ENCODE peak calls at places on chromosomes 11 and 22, in ten cellular contexts. One of them, this sample, is unnamed.

GRCh38 chr22:17945851-17946690 is 78.3 kb downstream of the MICAL3 start:
- DNase-seq in body of pancreas: no peak
- DNase-seq in pancreas: no peak
- DNase-seq in left ventricle myocardium inferior: no peak
- DNase-seq in IMR-90: no peak
- DNase-seq in lower lobe of right lung: no peak
- DNase-seq in activated CD8-positive, alpha-beta T cell treated with anti-CD3 and anti-CD28 coated beads for 36 hours: no peak
- DNase-seq in mucosa of descending colon: no peak
- DNase-seq in epithelial cell of proximal tubule: no peak
- DNase-seq in right lobe of liver: no peak
- DNase-seq in this sample: no peak

GRCh38 chr11:8652140-8652539 is 30.3 kb downstream of the TRIM66 start:
- DNase-seq in body of pancreas: no peak
- DNase-seq in pancreas: no peak
- DNase-seq in left ventricle myocardium inferior: no peak
- DNase-seq in IMR-90: peak; percentile 99
- DNase-seq in lower lobe of right lung: no peak
- DNase-seq in activated CD8-positive, alpha-beta T cell treated with anti-CD3 and anti-CD28 coated beads for 36 hours: no peak
- DNase-seq in mucosa of descending colon: no peak
- DNase-seq in epithelial cell of proximal tubule: peak; percentile 78
- DNase-seq in right lobe of liver: no peak
- DNase-seq in this sample: no peak

GRCh38 chr22:50219800-50220602 is 19.2 kb downstream of the SELENOO start:
- DNase-seq in body of pancreas: no peak
- DNase-seq in pancreas: peak; percentile 83
- DNase-seq in left ventricle myocardium inferior: no peak
- DNase-seq in IMR-90: no peak
- DNase-seq in lower lobe of right lung: peak; percentile 42
- DNase-seq in activated CD8-positive, alpha-beta T cell treated with anti-CD3 and anti-CD28 coated beads for 36 hours: no peak
- DNase-seq in mucosa of descending colon: no peak
- DNase-seq in epithelial cell of proximal tubule: no peak
- DNase-seq in right lobe of liver: no peak
- DNase-seq in this sample: no peak

GRCh38 chr22:38133331-38133730 is 22.8 kb upstream of the BAIAP2L2 start:
- DNase-seq in body of pancreas: no peak
- DNase-seq in pancreas: no peak
- DNase-seq in left ventricle myocardium inferior: no peak
- DNase-seq in IMR-90: no peak
- DNase-seq in lower lobe of right lung: no peak
- DNase-seq in activated CD8-positive, alpha-beta T cell treated with anti-CD3 and anti-CD28 coated beads for 36 hours: no peak
- DNase-seq in mucosa of descending colon: no peak
- DNase-seq in epithelial cell of proximal tubule: no peak
- DNase-seq in right lobe of liver: peak; percentile 22
- DNase-seq in this sample: no peak

GRCh38 chr22:17891427-17892167 is 117.3 kb upstream of the BID start:
- DNase-seq in body of pancreas: peak; percentile 39
- DNase-seq in pancreas: no peak
- DNase-seq in left ventricle myocardium inferior: peak; percentile 71
- DNase-seq in IMR-90: no peak
- DNase-seq in lower lobe of right lung: no peak
- DNase-seq in activated CD8-positive, alpha-beta T cell treated with anti-CD3 and anti-CD28 coated beads for 36 hours: peak; percentile 15
- DNase-seq in mucosa of descending colon: peak; percentile 82
- DNase-seq in epithelial cell of proximal tubule: no peak
- DNase-seq in right lobe of liver: peak; percentile 78
- DNase-seq in this sample: no peak

GRCh38 chr11:19089421-19089820 is 27.5 kb upstream of the ZDHHC13 start:
- DNase-seq in body of pancreas: no peak
- DNase-seq in pancreas: no peak
- DNase-seq in left ventricle myocardium inferior: no peak
- DNase-seq in IMR-90: no peak
- DNase-seq in lower lobe of right lung: no peak
- DNase-seq in activated CD8-positive, alpha-beta T cell treated with anti-CD3 and anti-CD28 coated beads for 36 hours: no peak
- DNase-seq in mucosa of descending colon: no peak
- DNase-seq in epithelial cell of proximal tubule: no peak
- DNase-seq in right lobe of liver: no peak
- DNase-seq in this sample: no peak

GRCh38 chr22:37501610-37502341 is 15.6 kb upstream of the MFNG start:
- DNase-seq in body of pancreas: peak; percentile 97
- DNase-seq in pancreas: peak; percentile 92
- DNase-seq in left ventricle myocardium inferior: peak; percentile 67
- DNase-seq in IMR-90: peak; percentile 93
- DNase-seq in lower lobe of right lung: peak; percentile 70
- DNase-seq in activated CD8-positive, alpha-beta T cell treated with anti-CD3 and anti-CD28 coated beads for 36 hours: no peak
- DNase-seq in mucosa of descending colon: peak; percentile 89
- DNase-seq in epithelial cell of proximal tubule: peak; percentile 95
- DNase-seq in right lobe of liver: peak; percentile 90
- DNase-seq in this sample: no peak

GRCh38 chr11:77819921-77820564 is 479 bp downstream of the RSF1 start:
- DNase-seq in body of pancreas: peak; percentile 40
- DNase-seq in pancreas: peak; percentile 82
- DNase-seq in left ventricle myocardium inferior: peak; percentile 38
- DNase-seq in IMR-90: peak; percentile 27
- DNase-seq in lower lobe of right lung: peak; percentile 66
- DNase-seq in activated CD8-positive, alpha-beta T cell treated with anti-CD3 and anti-CD28 coated beads for 36 hours: peak; percentile 54
- DNase-seq in mucosa of descending colon: peak; percentile 78
- DNase-seq in epithelial cell of proximal tubule: no peak
- DNase-seq in right lobe of liver: peak; percentile 70
- DNase-seq in this sample: no peak

GRCh38 chr11:10906521-10906920 is 48.7 kb upstream of the ZBED5 start:
- DNase-seq in body of pancreas: no peak
- DNase-seq in pancreas: no peak
- DNase-seq in left ventricle myocardium inferior: no peak
- DNase-seq in IMR-90: peak; percentile 56
- DNase-seq in lower lobe of right lung: no peak
- DNase-seq in activated CD8-positive, alpha-beta T cell treated with anti-CD3 and anti-CD28 coated beads for 36 hours: no peak
- DNase-seq in mucosa of descending colon: no peak
- DNase-seq in epithelial cell of proximal tubule: no peak
- DNase-seq in right lobe of liver: no peak
- DNase-seq in this sample: no peak

GRCh38 chr11:6693342-6694228 is 10.4 kb upstream of the MRPL17 start:
- DNase-seq in body of pancreas: peak; percentile 27
- DNase-seq in pancreas: no peak
- DNase-seq in left ventricle myocardium inferior: no peak
- DNase-seq in IMR-90: peak; percentile 84
- DNase-seq in lower lobe of right lung: no peak
- DNase-seq in activated CD8-positive, alpha-beta T cell treated with anti-CD3 and anti-CD28 coated beads for 36 hours: peak; percentile 82
- DNase-seq in mucosa of descending colon: no peak
- DNase-seq in epithelial cell of proximal tubule: peak; percentile 69
- DNase-seq in right lobe of liver: no peak
- DNase-seq in this sample: no peak

GRCh38 chr22:46661221-46661851 is 41.1 kb downstream of the GRAMD4 start:
- DNase-seq in body of pancreas: peak; percentile 29
- DNase-seq in pancreas: peak; percentile 53
- DNase-seq in left ventricle myocardium inferior: no peak
- DNase-seq in IMR-90: peak; percentile 76
- DNase-seq in lower lobe of right lung: no peak
- DNase-seq in activated CD8-positive, alpha-beta T cell treated with anti-CD3 and anti-CD28 coated beads for 36 hours: peak; percentile 47
- DNase-seq in mucosa of descending colon: no peak
- DNase-seq in epithelial cell of proximal tubule: peak; percentile 23
- DNase-seq in right lobe of liver: no peak
- DNase-seq in this sample: no peak

GRCh38 chr22:21457023-21457787 is 10.0 kb upstream of the TMEM191C start:
- DNase-seq in body of pancreas: no peak
- DNase-seq in pancreas: peak; percentile 44
- DNase-seq in left ventricle myocardium inferior: no peak
- DNase-seq in IMR-90: peak; percentile 71
- DNase-seq in lower lobe of right lung: peak; percentile 47
- DNase-seq in activated CD8-positive, alpha-beta T cell treated with anti-CD3 and anti-CD28 coated beads for 36 hours: no peak
- DNase-seq in mucosa of descending colon: peak; percentile 26
- DNase-seq in epithelial cell of proximal tubule: no peak
- DNase-seq in right lobe of liver: peak; percentile 80
- DNase-seq in this sample: no peak

GRCh38 chr11:45304111-45304991 is 18.2 kb upstream of the SYT13 start:
- DNase-seq in body of pancreas: no peak
- DNase-seq in pancreas: no peak
- DNase-seq in left ventricle myocardium inferior: no peak
- DNase-seq in IMR-90: no peak
- DNase-seq in lower lobe of right lung: no peak
- DNase-seq in activated CD8-positive, alpha-beta T cell treated with anti-CD3 and anti-CD28 coated beads for 36 hours: peak; percentile 7
- DNase-seq in mucosa of descending colon: no peak
- DNase-seq in epithelial cell of proximal tubule: no peak
- DNase-seq in right lobe of liver: no peak
- DNase-seq in this sample: no peak

DNA sequence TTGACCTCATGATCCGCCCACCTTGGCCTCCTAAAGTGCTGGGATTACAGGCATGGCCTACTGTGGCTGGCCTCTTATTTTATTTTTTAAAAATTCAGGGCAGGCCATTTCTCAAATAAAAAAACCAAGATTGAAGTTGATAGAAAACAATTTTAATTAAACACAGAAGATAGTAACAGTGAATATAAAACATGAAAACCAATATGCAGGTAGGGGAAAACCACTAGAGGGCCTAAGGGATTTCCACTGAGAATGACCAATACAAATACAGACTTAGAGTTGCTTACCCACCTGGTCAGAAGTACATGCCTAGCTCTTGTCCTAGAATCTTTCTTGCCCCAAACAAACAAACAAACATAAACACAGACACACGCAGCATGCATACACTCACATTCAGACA is 1.7 kb upstream of the RTCB start:
- DNase-seq in body of pancreas: no peak
- DNase-seq in pancreas: no peak
- DNase-seq in left ventricle myocardium inferior: no peak
- DNase-seq in IMR-90: peak; percentile 42
- DNase-seq in lower lobe of right lung: no peak
- DNase-seq in activated CD8-positive, alpha-beta T cell treated with anti-CD3 and anti-CD28 coated beads for 36 hours: no peak
- DNase-seq in mucosa of descending colon: no peak
- DNase-seq in epithelial cell of proximal tubule: no peak
- DNase-seq in right lobe of liver: no peak
- DNase-seq in this sample: no peak
- TF ChIP-seq CTCF in body of pancreas: peak; percentile 7
- TF ChIP-seq CTCF in pancreas: no peak
- TF ChIP-seq CTCF in left ventricle myocardium inferior: peak; percentile 11
- TF ChIP-seq CTCF in IMR-90: peak; percentile 57
- TF ChIP-seq CTCF in lower lobe of right lung: peak; percentile 24
- TF ChIP-seq CTCF in activated CD8-positive, alpha-beta T cell treated with anti-CD3 and anti-CD28 coated beads for 36 hours: no peak
- TF ChIP-seq CTCF in mucosa of descending colon: no peak
- TF ChIP-seq CTCF in epithelial cell of proximal tubule: peak; percentile 68
- TF ChIP-seq CTCF in right lobe of liver: peak; percentile 51
- TF ChIP-seq CTCF in this sample: no peak

GRCh38 chr11:29629281-29629680 is 387.5 kb downstream of the KCNA4 start:
- DNase-seq in body of pancreas: no peak
- DNase-seq in pancreas: no peak
- DNase-seq in left ventricle myocardium inferior: no peak
- DNase-seq in IMR-90: no peak
- DNase-seq in lower lobe of right lung: no peak
- DNase-seq in activated CD8-positive, alpha-beta T cell treated with anti-CD3 and anti-CD28 coated beads for 36 hours: no peak
- DNase-seq in mucosa of descending colon: no peak
- DNase-seq in epithelial cell of proximal tubule: peak; percentile 31
- DNase-seq in right lobe of liver: no peak
- DNase-seq in this sample: no peak

GRCh38 chr11:29628584-29628983 is 388.2 kb downstream of the KCNA4 start:
- DNase-seq in body of pancreas: no peak
- DNase-seq in pancreas: no peak
- DNase-seq in left ventricle myocardium inferior: no peak
- DNase-seq in IMR-90: no peak
- DNase-seq in lower lobe of right lung: no peak
- DNase-seq in activated CD8-positive, alpha-beta T cell treated with anti-CD3 and anti-CD28 coated beads for 36 hours: no peak
- DNase-seq in mucosa of descending colon: no peak
- DNase-seq in epithelial cell of proximal tubule: no peak
- DNase-seq in right lobe of liver: no peak
- DNase-seq in this sample: no peak

GRCh38 chr11:29634744-29635143 is 382.1 kb downstream of the KCNA4 start:
- DNase-seq in body of pancreas: no peak
- DNase-seq in pancreas: no peak
- DNase-seq in left ventricle myocardium inferior: no peak
- DNase-seq in IMR-90: no peak
- DNase-seq in lower lobe of right lung: no peak
- DNase-seq in activated CD8-positive, alpha-beta T cell treated with anti-CD3 and anti-CD28 coated beads for 36 hours: no peak
- DNase-seq in mucosa of descending colon: no peak
- DNase-seq in epithelial cell of proximal tubule: no peak
- DNase-seq in right lobe of liver: no peak
- DNase-seq in this sample: no peak

GRCh38 chr11:29634248-29634647 is 382.6 kb downstream of the KCNA4 start:
- DNase-seq in body of pancreas: no peak
- DNase-seq in pancreas: no peak
- DNase-seq in left ventricle myocardium inferior: no peak
- DNase-seq in IMR-90: no peak
- DNase-seq in lower lobe of right lung: no peak
- DNase-seq in activated CD8-positive, alpha-beta T cell treated with anti-CD3 and anti-CD28 coated beads for 36 hours: no peak
- DNase-seq in mucosa of descending colon: no peak
- DNase-seq in epithelial cell of proximal tubule: no peak
- DNase-seq in right lobe of liver: no peak
- DNase-seq in this sample: no peak
- TF ChIP-seq CTCF in body of pancreas: no peak
- TF ChIP-seq CTCF in pancreas: peak; percentile 7
- TF ChIP-seq CTCF in left ventricle myocardium inferior: peak; percentile 47
- TF ChIP-seq CTCF in IMR-90: peak; percentile 28
- TF ChIP-seq CTCF in lower lobe of right lung: no peak
- TF ChIP-seq CTCF in activated CD8-positive, alpha-beta T cell treated with anti-CD3 and anti-CD28 coated beads for 36 hours: no peak
- TF ChIP-seq CTCF in mucosa of descending colon: no peak
- TF ChIP-seq CTCF in epithelial cell of proximal tubule: peak; percentile 63
- TF ChIP-seq CTCF in right lobe of liver: peak; percentile 10
- TF ChIP-seq CTCF in this sample: no peak

GRCh38 chr11:1177020-1177770 is 19.4 kb downstream of the MUC5AC start:
- DNase-seq in body of pancreas: no peak
- DNase-seq in pancreas: peak; percentile 57
- DNase-seq in left ventricle myocardium inferior: peak; percentile 10
- DNase-seq in IMR-90: no peak
- DNase-seq in lower lobe of right lung: peak; percentile 31
- DNase-seq in activated CD8-positive, alpha-beta T cell treated with anti-CD3 and anti-CD28 coated beads for 36 hours: no peak
- DNase-seq in mucosa of descending colon: peak; percentile 42
- DNase-seq in epithelial cell of proximal tubule: no peak
- DNase-seq in right lobe of liver: peak; percentile 51
- DNase-seq in this sample: no peak
- TF ChIP-seq CTCF in body of pancreas: no peak
- TF ChIP-seq CTCF in pancreas: no peak
- TF ChIP-seq CTCF in left ventricle myocardium inferior: no peak
- TF ChIP-seq CTCF in IMR-90: no peak
- TF ChIP-seq CTCF in lower lobe of right lung: no peak
- TF ChIP-seq CTCF in activated CD8-positive, alpha-beta T cell treated with anti-CD3 and anti-CD28 coated beads for 36 hours: no peak
- TF ChIP-seq CTCF in mucosa of descending colon: no peak
- TF ChIP-seq CTCF in epithelial cell of proximal tubule: no peak
- TF ChIP-seq CTCF in right lobe of liver: no peak
- TF ChIP-seq CTCF in this sample: no peak

DNA sequence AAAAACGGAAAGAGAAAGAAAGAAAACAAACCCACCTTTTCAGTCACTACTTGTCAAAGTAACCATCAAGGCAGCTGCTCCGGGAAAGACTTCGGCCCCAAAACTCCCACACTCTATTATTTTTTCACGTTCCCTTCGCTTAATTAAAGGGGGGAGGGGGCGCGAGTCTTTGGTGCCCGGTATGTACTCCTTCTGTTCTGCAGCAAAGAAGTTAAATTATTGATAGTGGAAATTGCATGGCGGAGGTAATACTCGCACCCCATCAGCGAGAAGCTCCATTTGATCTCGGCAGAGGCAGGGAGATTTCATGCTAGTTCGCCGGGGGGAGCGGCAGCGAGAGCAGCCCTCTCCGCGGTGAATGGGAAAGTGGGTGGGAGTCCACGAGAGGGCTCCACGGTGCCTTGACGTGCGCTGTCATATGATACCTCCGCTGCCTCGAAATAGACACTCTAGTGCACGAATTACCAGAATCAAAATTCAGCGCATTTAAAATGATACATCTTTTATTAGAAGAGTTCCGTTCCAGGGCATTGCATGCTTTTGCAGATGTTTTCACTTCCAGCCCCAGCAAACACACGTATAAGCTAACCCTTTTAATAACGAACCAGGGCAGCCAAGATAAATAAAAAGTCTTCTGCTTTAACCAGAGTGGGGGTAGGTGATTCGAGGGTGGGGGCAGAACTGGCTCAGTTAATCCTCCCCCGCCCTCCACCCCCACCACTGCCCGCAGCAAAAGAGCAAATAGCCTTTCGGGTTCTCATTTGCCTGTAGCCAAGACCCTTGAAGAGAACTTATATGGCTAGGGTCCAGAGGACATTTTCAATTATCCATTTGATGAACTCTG is 1.2 kb upstream of the BDNF start:
- DNase-seq in body of pancreas: no peak
- DNase-seq in pancreas: no peak
- DNase-seq in left ventricle myocardium inferior: peak; percentile 41
- DNase-seq in IMR-90: peak; percentile 89
- DNase-seq in lower lobe of right lung: no peak
- DNase-seq in activated CD8-positive, alpha-beta T cell treated with anti-CD3 and anti-CD28 coated beads for 36 hours: no peak
- DNase-seq in mucosa of descending colon: no peak
- DNase-seq in epithelial cell of proximal tubule: no peak
- DNase-seq in right lobe of liver: no peak
- DNase-seq in this sample: no peak
- TF ChIP-seq CTCF in body of pancreas: no peak
- TF ChIP-seq CTCF in pancreas: no peak
- TF ChIP-seq CTCF in left ventricle myocardium inferior: peak; percentile 47
- TF ChIP-seq CTCF in IMR-90: peak; percentile 56
- TF ChIP-seq CTCF in lower lobe of right lung: no peak
- TF ChIP-seq CTCF in activated CD8-positive, alpha-beta T cell treated with anti-CD3 and anti-CD28 coated beads for 36 hours: no peak
- TF ChIP-seq CTCF in mucosa of descending colon: no peak
- TF ChIP-seq CTCF in epithelial cell of proximal tubule: peak; percentile 37
- TF ChIP-seq CTCF in right lobe of liver: no peak
- TF ChIP-seq CTCF in this sample: peak; percentile 42